ENCODE peak calls at places on chromosomes 6 and 20, in eight cellular contexts. C is fibroblast of mammary gland; W is left ventricle myocardium inferior; O is AG09319; Q is mammary epithelial cell; F is lower lobe of right lung; B is A549; X is CD8-positive, alpha-beta T cell. M is an unnamed sample.

GRCh38 chr6:16901777-16902176 is 140.5 kb upstream of the ATXN1 start:
- DNase-seq in Q (peak; percentile 56), W (peak; percentile 46), C (peak; percentile 83), B (no peak), O (peak; percentile 53), X (no peak), F (peak; percentile 83), M (no peak)

GRCh38 chr6:42507901-42508300 is 55.9 kb upstream of the UBR2 start:
- DNase-seq in W (no peak), B (no peak), C (peak; percentile 19), Q (no peak), O (no peak), X (no peak), F (no peak), M (no peak)

GRCh38 chr6:143555582-143555981 is 44.1 kb upstream of the FUCA2 start:
- DNase-seq in O (no peak), W (no peak), C (no peak), F (no peak), B (no peak), X (no peak), Q (no peak), M (no peak)

GRCh38 chr6:98695076-98695816 is 139.1 kb upstream of the POU3F2 start:
- DNase-seq in W (no peak), X (no peak), B (no peak), C (no peak), F (no peak), Q (no peak), O (no peak), M (no peak)

GRCh38 chr6:33672808-33673207 is 38.7 kb downstream of the UQCC2 start:
- DNase-seq in F (no peak), O (peak; percentile 67), X (no peak), B (peak; percentile 78), C (peak; percentile 97), W (peak; percentile 91), Q (peak; percentile 88), M (peak; percentile 41)

GRCh38 chr6:164039954-164040375 is 625.4 kb downstream of the QKI start:
- DNase-seq in C (peak; percentile 10), F (peak; percentile 68), O (no peak), X (no peak), W (peak; percentile 36), B (no peak), Q (peak; percentile 9), M (no peak)

GRCh38 chr6:111661541-111662041 is 55.9 kb upstream of the TRAF3IP2 start:
- DNase-seq in O (no peak), F (peak; percentile 54), B (no peak), W (no peak), X (no peak), Q (no peak), C (no peak), M (no peak)

GRCh38 chr6:159720708-159721107 is 6.6 kb upstream of the WTAP start:
- DNase-seq in F (no peak), B (peak; percentile 46), Q (peak; percentile 52), O (no peak), W (no peak), X (no peak), C (peak; percentile 40), M (no peak)

GRCh38 chr6:151239603-151240035 is at the start of gene AKAP12:
- DNase-seq in X (no peak), O (peak; percentile 24), C (peak; percentile 68), B (no peak), W (peak; percentile 29), Q (no peak), F (no peak), M (no peak)

GRCh38 chr6:16236648-16237199 is 1.7 kb upstream of the GMPR start:
- DNase-seq in F (no peak), W (no peak), B (no peak), O (peak; percentile 40), C (peak; percentile 59), X (no peak), Q (peak; percentile 37), M (no peak)

GRCh38 chr6:156866181-156866862 is 89.1 kb downstream of the ARID1B start:
- DNase-seq in O (no peak), C (peak; percentile 46), F (no peak), X (no peak), B (peak; percentile 6), W (no peak), Q (peak; percentile 26), M (no peak)

GRCh38 chr20:49545572-49545971 is 22.4 kb downstream of the PTGIS start:
- DNase-seq in B (peak; percentile 22), X (no peak), C (no peak), O (no peak), F (no peak), W (no peak), Q (no peak), M (no peak)

GRCh38 chr6:36947570-36948351 is 6.8 kb upstream of the PI16 start:
- DNase-seq in Q (peak; percentile 79), F (no peak), W (no peak), C (no peak), X (peak; percentile 34), B (no peak), O (no peak), M (no peak)

GRCh38 chr20:5141615-5142014 is 14.8 kb downstream of the CDS2 start:
- DNase-seq in B (no peak), Q (no peak), X (no peak), F (no peak), O (no peak), W (no peak), C (no peak), M (no peak)

GRCh38 chr6:160118620-160119234 is 2.9 kb upstream of the SLC22A1 start:
- DNase-seq in X (no peak), C (no peak), B (no peak), Q (no peak), F (no peak), O (no peak), W (no peak), M (no peak)

DNA sequence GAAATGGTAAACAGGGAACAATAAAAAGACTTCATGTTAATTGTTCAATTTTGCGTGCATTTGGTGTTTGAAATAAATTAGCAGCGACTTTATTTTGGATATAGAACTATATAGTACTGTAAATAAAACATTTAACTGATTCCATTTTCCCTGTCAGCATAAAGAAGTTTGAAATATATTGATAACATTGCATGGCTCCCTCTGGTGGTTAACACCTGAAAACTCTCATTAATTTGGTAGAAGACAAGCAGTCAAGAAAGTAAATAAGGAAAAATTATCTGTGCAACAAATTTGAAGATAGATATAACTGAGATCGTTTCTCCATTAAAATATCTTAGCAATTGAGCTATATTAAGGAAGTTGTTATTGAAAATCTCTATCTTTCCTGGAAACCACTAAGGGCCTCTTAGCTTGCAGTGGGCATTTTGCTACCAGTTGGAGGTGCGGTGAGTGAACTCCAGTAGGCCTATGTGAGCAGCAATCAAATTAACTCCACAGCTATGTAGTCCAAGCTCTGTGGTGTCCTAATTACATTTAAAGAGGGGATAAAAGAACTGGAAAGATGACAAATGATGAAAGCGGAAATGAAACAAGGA is 435.7 kb upstream of the FKBP1C start:
- DNase-seq in B (peak; percentile 2), X (no peak), F (no peak), Q (peak; percentile 1), O (no peak), C (peak; percentile 6), W (no peak), M (no peak)
- TF ChIP-seq CTCF in B (peak; percentile 46), X (no peak), F (peak; percentile 56), Q (peak; percentile 33), O (no peak), C (peak; percentile 29), W (peak; percentile 32), M (peak; percentile 83)

GRCh38 chr6:56550307-56550706 is 92.4 kb downstream of the DST start:
- DNase-seq in B (no peak), O (no peak), Q (no peak), C (no peak), F (no peak), W (no peak), X (no peak), M (no peak)

GRCh38 chr6:56547687-56548086 is 95.0 kb downstream of the DST start:
- DNase-seq in O (no peak), F (no peak), C (no peak), Q (no peak), B (no peak), X (no peak), W (no peak), M (no peak)

GRCh38 chr6:56551409-56552120 is 91.1 kb downstream of the DST start:
- DNase-seq in Q (no peak), O (no peak), B (no peak), F (no peak), C (no peak), W (no peak), X (no peak), M (no peak)

GRCh38 chr6:56552212-56553130 is 90.2 kb downstream of the DST start:
- DNase-seq in C (peak; percentile 33), Q (no peak), F (no peak), X (no peak), W (no peak), O (peak; percentile 19), B (no peak), M (no peak)

GRCh38 chr6:56549014-56549413 is 93.7 kb downstream of the DST start:
- DNase-seq in X (no peak), Q (no peak), O (no peak), F (no peak), B (no peak), C (peak; percentile 45), W (no peak), M (no peak)
- TF ChIP-seq CTCF in X (no peak), Q (no peak), O (peak; percentile 35), F (peak; percentile 31), B (no peak), C (peak; percentile 49), W (peak; percentile 50), M (no peak)

DNA sequence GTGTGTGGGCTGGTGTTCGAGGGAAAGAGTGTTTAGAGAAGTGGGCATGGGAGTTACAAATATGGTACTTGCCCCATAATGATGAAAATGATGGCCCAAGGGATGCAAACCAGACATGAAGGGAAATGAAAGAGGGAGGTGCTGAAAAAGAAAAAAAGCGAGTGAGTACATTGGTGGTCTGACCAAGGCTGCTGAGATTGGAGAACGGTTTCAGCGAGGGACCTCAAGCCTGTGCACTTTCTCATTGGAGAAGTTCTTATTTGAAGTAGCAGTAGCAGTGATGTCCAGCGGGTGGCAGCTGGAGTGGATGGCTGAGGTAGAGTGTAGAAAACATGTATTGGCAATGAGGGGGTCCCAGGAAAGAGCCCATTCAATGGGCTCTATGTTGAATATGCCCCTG is 54.8 kb downstream of the TNFAIP3 start:
- DNase-seq in W (no peak), O (no peak), B (no peak), C (no peak), X (no peak), F (no peak), Q (no peak), M (no peak)
- TF ChIP-seq CTCF in W (no peak), O (no peak), B (no peak), C (no peak), X (no peak), F (no peak), Q (no peak), M (no peak)

DNA sequence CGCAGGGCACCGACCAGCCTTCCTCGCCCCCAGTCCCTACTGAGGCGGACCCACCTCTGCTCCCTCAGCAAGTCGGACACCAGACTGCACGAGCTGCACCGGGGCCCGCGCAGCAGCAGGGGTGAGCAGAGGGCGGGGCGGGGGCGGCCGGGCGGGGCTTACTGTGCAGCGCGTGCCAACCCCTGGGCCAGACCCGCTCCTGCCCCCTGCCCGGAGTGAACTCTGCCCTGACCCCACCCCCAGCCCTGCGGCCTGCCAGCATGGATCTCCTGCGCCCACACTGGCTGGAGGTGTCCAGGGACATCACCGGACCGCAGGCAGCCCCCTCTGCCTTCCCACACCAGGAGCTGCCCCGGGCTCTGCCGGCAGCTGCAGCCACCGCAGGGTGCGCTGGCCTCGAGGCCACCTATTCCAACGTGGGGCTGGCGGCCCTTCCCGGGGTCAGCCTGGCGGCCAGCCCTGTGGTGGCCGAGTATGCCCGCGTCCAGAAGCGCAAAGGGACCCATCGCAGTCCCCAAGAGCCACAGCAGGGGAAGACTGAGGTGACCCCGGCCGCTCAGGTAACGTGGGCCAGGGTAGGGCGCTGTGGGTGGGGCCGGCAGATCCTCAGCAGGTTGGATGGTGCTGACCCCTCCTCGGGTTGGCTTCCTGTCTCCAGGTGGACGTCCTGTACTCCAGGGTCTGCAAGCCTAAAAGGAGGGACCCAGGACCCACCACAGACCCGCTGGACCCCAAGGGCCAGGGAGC is 1.5 kb upstream of the SLC2A4RG start:
- DNase-seq in Q (no peak), B (no peak), O (no peak), C (no peak), X (no peak), F (peak; percentile 59), W (no peak), M (no peak)
- TF ChIP-seq CTCF in Q (no peak), B (no peak), O (no peak), C (no peak), X (no peak), F (no peak), W (no peak), M (no peak)